ENCODE peak calls at places on chromosomes 3 and 15, in eight cellular contexts. One of them, this sample, is unnamed.

GRCh38 chr3:43155464-43156121 is 49.7 kb upstream of the POMGNT2 start:
- DNase-seq in progenitor cell of endocrine pancreas: peak
- DNase-seq in foreskin melanocyte: peak
- DNase-seq in activated T-cell treated with anti-CD3 and anti-CD28 coated beads for 48 hours: no peak
- DNase-seq in A549: peak
- DNase-seq in stimulated activated CD4-positive, alpha-beta T cell treated with anti-CD3 and anti-CD28 coated beads, Interleukin-12 subunit alpha, Interleukin-12 subunit beta, amount 100 ng/mL, for 4 hours: no peak
- DNase-seq in putamen: peak
- DNase-seq in stimulated activated CD8-positive, alpha-beta memory T cell treated with anti-CD3 and anti-CD28 coated beads, Interleukin-12 subunit alpha, Interleukin-12 subunit beta, amount 100 ng/mL, for 4 hours: no peak
- DNase-seq in this sample: peak

GRCh38 chr3:6447166-6447801 is 413.6 kb upstream of the GRM7 start:
- DNase-seq in progenitor cell of endocrine pancreas: no peak
- DNase-seq in foreskin melanocyte: no peak
- DNase-seq in activated T-cell treated with anti-CD3 and anti-CD28 coated beads for 48 hours: no peak
- DNase-seq in A549: no peak
- DNase-seq in stimulated activated CD4-positive, alpha-beta T cell treated with anti-CD3 and anti-CD28 coated beads, Interleukin-12 subunit alpha, Interleukin-12 subunit beta, amount 100 ng/mL, for 4 hours: no peak
- DNase-seq in putamen: no peak
- DNase-seq in stimulated activated CD8-positive, alpha-beta memory T cell treated with anti-CD3 and anti-CD28 coated beads, Interleukin-12 subunit alpha, Interleukin-12 subunit beta, amount 100 ng/mL, for 4 hours: no peak
- DNase-seq in this sample: no peak

GRCh38 chr15:40831861-40832260 is 3.4 kb upstream of the PPP1R14D start:
- DNase-seq in progenitor cell of endocrine pancreas: no peak
- DNase-seq in foreskin melanocyte: no peak
- DNase-seq in activated T-cell treated with anti-CD3 and anti-CD28 coated beads for 48 hours: no peak
- DNase-seq in A549: no peak
- DNase-seq in stimulated activated CD4-positive, alpha-beta T cell treated with anti-CD3 and anti-CD28 coated beads, Interleukin-12 subunit alpha, Interleukin-12 subunit beta, amount 100 ng/mL, for 4 hours: no peak
- DNase-seq in putamen: no peak
- DNase-seq in stimulated activated CD8-positive, alpha-beta memory T cell treated with anti-CD3 and anti-CD28 coated beads, Interleukin-12 subunit alpha, Interleukin-12 subunit beta, amount 100 ng/mL, for 4 hours: no peak
- DNase-seq in this sample: no peak

GRCh38 chr15:70362350-70362749 is 264.6 kb upstream of the TLE3 start:
- DNase-seq in progenitor cell of endocrine pancreas: no peak
- DNase-seq in foreskin melanocyte: no peak
- DNase-seq in activated T-cell treated with anti-CD3 and anti-CD28 coated beads for 48 hours: no peak
- DNase-seq in A549: no peak
- DNase-seq in stimulated activated CD4-positive, alpha-beta T cell treated with anti-CD3 and anti-CD28 coated beads, Interleukin-12 subunit alpha, Interleukin-12 subunit beta, amount 100 ng/mL, for 4 hours: no peak
- DNase-seq in putamen: no peak
- DNase-seq in stimulated activated CD8-positive, alpha-beta memory T cell treated with anti-CD3 and anti-CD28 coated beads, Interleukin-12 subunit alpha, Interleukin-12 subunit beta, amount 100 ng/mL, for 4 hours: no peak
- DNase-seq in this sample: no peak

GRCh38 chr3:172882563-172882962 is 132.0 kb downstream of the ECT2 start:
- DNase-seq in progenitor cell of endocrine pancreas: no peak
- DNase-seq in foreskin melanocyte: no peak
- DNase-seq in activated T-cell treated with anti-CD3 and anti-CD28 coated beads for 48 hours: no peak
- DNase-seq in A549: no peak
- DNase-seq in stimulated activated CD4-positive, alpha-beta T cell treated with anti-CD3 and anti-CD28 coated beads, Interleukin-12 subunit alpha, Interleukin-12 subunit beta, amount 100 ng/mL, for 4 hours: no peak
- DNase-seq in putamen: no peak
- DNase-seq in stimulated activated CD8-positive, alpha-beta memory T cell treated with anti-CD3 and anti-CD28 coated beads, Interleukin-12 subunit alpha, Interleukin-12 subunit beta, amount 100 ng/mL, for 4 hours: no peak
- DNase-seq in this sample: no peak

GRCh38 chr3:122987231-122987630 is 40.3 kb downstream of the SEMA5B start:
- DNase-seq in progenitor cell of endocrine pancreas: no peak
- DNase-seq in foreskin melanocyte: no peak
- DNase-seq in activated T-cell treated with anti-CD3 and anti-CD28 coated beads for 48 hours: no peak
- DNase-seq in A549: no peak
- DNase-seq in stimulated activated CD4-positive, alpha-beta T cell treated with anti-CD3 and anti-CD28 coated beads, Interleukin-12 subunit alpha, Interleukin-12 subunit beta, amount 100 ng/mL, for 4 hours: no peak
- DNase-seq in putamen: no peak
- DNase-seq in stimulated activated CD8-positive, alpha-beta memory T cell treated with anti-CD3 and anti-CD28 coated beads, Interleukin-12 subunit alpha, Interleukin-12 subunit beta, amount 100 ng/mL, for 4 hours: no peak
- DNase-seq in this sample: no peak

GRCh38 chr15:33860749-33861148 is 107.5 kb upstream of the CHRM5 start:
- DNase-seq in progenitor cell of endocrine pancreas: no peak
- DNase-seq in foreskin melanocyte: peak
- DNase-seq in activated T-cell treated with anti-CD3 and anti-CD28 coated beads for 48 hours: no peak
- DNase-seq in A549: no peak
- DNase-seq in stimulated activated CD4-positive, alpha-beta T cell treated with anti-CD3 and anti-CD28 coated beads, Interleukin-12 subunit alpha, Interleukin-12 subunit beta, amount 100 ng/mL, for 4 hours: no peak
- DNase-seq in putamen: no peak
- DNase-seq in stimulated activated CD8-positive, alpha-beta memory T cell treated with anti-CD3 and anti-CD28 coated beads, Interleukin-12 subunit alpha, Interleukin-12 subunit beta, amount 100 ng/mL, for 4 hours: no peak
- DNase-seq in this sample: no peak

GRCh38 chr15:63389902-63390301 is 8.3 kb upstream of the CA12 start:
- DNase-seq in progenitor cell of endocrine pancreas: no peak
- DNase-seq in foreskin melanocyte: no peak
- DNase-seq in activated T-cell treated with anti-CD3 and anti-CD28 coated beads for 48 hours: no peak
- DNase-seq in A549: no peak
- DNase-seq in stimulated activated CD4-positive, alpha-beta T cell treated with anti-CD3 and anti-CD28 coated beads, Interleukin-12 subunit alpha, Interleukin-12 subunit beta, amount 100 ng/mL, for 4 hours: no peak
- DNase-seq in putamen: no peak
- DNase-seq in stimulated activated CD8-positive, alpha-beta memory T cell treated with anti-CD3 and anti-CD28 coated beads, Interleukin-12 subunit alpha, Interleukin-12 subunit beta, amount 100 ng/mL, for 4 hours: no peak
- DNase-seq in this sample: no peak

GRCh38 chr3:188834349-188834748 is 337.4 kb upstream of the TPRG1 start:
- DNase-seq in progenitor cell of endocrine pancreas: no peak
- DNase-seq in foreskin melanocyte: no peak
- DNase-seq in activated T-cell treated with anti-CD3 and anti-CD28 coated beads for 48 hours: no peak
- DNase-seq in A549: peak
- DNase-seq in stimulated activated CD4-positive, alpha-beta T cell treated with anti-CD3 and anti-CD28 coated beads, Interleukin-12 subunit alpha, Interleukin-12 subunit beta, amount 100 ng/mL, for 4 hours: peak
- DNase-seq in putamen: no peak
- DNase-seq in stimulated activated CD8-positive, alpha-beta memory T cell treated with anti-CD3 and anti-CD28 coated beads, Interleukin-12 subunit alpha, Interleukin-12 subunit beta, amount 100 ng/mL, for 4 hours: no peak
- DNase-seq in this sample: no peak

GRCh38 chr15:69794643-69795461 is 302.9 kb downstream of the TLE3 start:
- DNase-seq in progenitor cell of endocrine pancreas: no peak
- DNase-seq in foreskin melanocyte: peak
- DNase-seq in activated T-cell treated with anti-CD3 and anti-CD28 coated beads for 48 hours: no peak
- DNase-seq in A549: no peak
- DNase-seq in stimulated activated CD4-positive, alpha-beta T cell treated with anti-CD3 and anti-CD28 coated beads, Interleukin-12 subunit alpha, Interleukin-12 subunit beta, amount 100 ng/mL, for 4 hours: no peak
- DNase-seq in putamen: no peak
- DNase-seq in stimulated activated CD8-positive, alpha-beta memory T cell treated with anti-CD3 and anti-CD28 coated beads, Interleukin-12 subunit alpha, Interleukin-12 subunit beta, amount 100 ng/mL, for 4 hours: no peak
- DNase-seq in this sample: no peak

GRCh38 chr15:45148076-45149059 is 18.6 kb downstream of the DUOX1 start:
- DNase-seq in progenitor cell of endocrine pancreas: no peak
- DNase-seq in foreskin melanocyte: no peak
- DNase-seq in activated T-cell treated with anti-CD3 and anti-CD28 coated beads for 48 hours: no peak
- DNase-seq in A549: no peak
- DNase-seq in stimulated activated CD4-positive, alpha-beta T cell treated with anti-CD3 and anti-CD28 coated beads, Interleukin-12 subunit alpha, Interleukin-12 subunit beta, amount 100 ng/mL, for 4 hours: no peak
- DNase-seq in putamen: no peak
- DNase-seq in stimulated activated CD8-positive, alpha-beta memory T cell treated with anti-CD3 and anti-CD28 coated beads, Interleukin-12 subunit alpha, Interleukin-12 subunit beta, amount 100 ng/mL, for 4 hours: no peak
- DNase-seq in this sample: no peak

GRCh38 chr3:167723872-167724271 is 10.8 kb downstream of the PDCD10 start:
- DNase-seq in progenitor cell of endocrine pancreas: no peak
- DNase-seq in foreskin melanocyte: no peak
- DNase-seq in activated T-cell treated with anti-CD3 and anti-CD28 coated beads for 48 hours: no peak
- DNase-seq in A549: no peak
- DNase-seq in stimulated activated CD4-positive, alpha-beta T cell treated with anti-CD3 and anti-CD28 coated beads, Interleukin-12 subunit alpha, Interleukin-12 subunit beta, amount 100 ng/mL, for 4 hours: no peak
- DNase-seq in putamen: no peak
- DNase-seq in stimulated activated CD8-positive, alpha-beta memory T cell treated with anti-CD3 and anti-CD28 coated beads, Interleukin-12 subunit alpha, Interleukin-12 subunit beta, amount 100 ng/mL, for 4 hours: no peak
- DNase-seq in this sample: no peak

GRCh38 chr3:172648736-172649135 is 62.1 kb downstream of the NCEH1 start:
- DNase-seq in progenitor cell of endocrine pancreas: no peak
- DNase-seq in foreskin melanocyte: peak
- DNase-seq in activated T-cell treated with anti-CD3 and anti-CD28 coated beads for 48 hours: no peak
- DNase-seq in A549: no peak
- DNase-seq in stimulated activated CD4-positive, alpha-beta T cell treated with anti-CD3 and anti-CD28 coated beads, Interleukin-12 subunit alpha, Interleukin-12 subunit beta, amount 100 ng/mL, for 4 hours: no peak
- DNase-seq in putamen: no peak
- DNase-seq in stimulated activated CD8-positive, alpha-beta memory T cell treated with anti-CD3 and anti-CD28 coated beads, Interleukin-12 subunit alpha, Interleukin-12 subunit beta, amount 100 ng/mL, for 4 hours: no peak
- DNase-seq in this sample: no peak

GRCh38 chr15:29556385-29556784 is 265.9 kb downstream of the TJP1 start:
- DNase-seq in progenitor cell of endocrine pancreas: no peak
- DNase-seq in foreskin melanocyte: no peak
- DNase-seq in activated T-cell treated with anti-CD3 and anti-CD28 coated beads for 48 hours: no peak
- DNase-seq in A549: no peak
- DNase-seq in stimulated activated CD4-positive, alpha-beta T cell treated with anti-CD3 and anti-CD28 coated beads, Interleukin-12 subunit alpha, Interleukin-12 subunit beta, amount 100 ng/mL, for 4 hours: no peak
- DNase-seq in putamen: no peak
- DNase-seq in stimulated activated CD8-positive, alpha-beta memory T cell treated with anti-CD3 and anti-CD28 coated beads, Interleukin-12 subunit alpha, Interleukin-12 subunit beta, amount 100 ng/mL, for 4 hours: no peak
- DNase-seq in this sample: no peak

GRCh38 chr3:170307998-170308398 is 49.5 kb upstream of the SKIL start:
- DNase-seq in progenitor cell of endocrine pancreas: no peak
- DNase-seq in foreskin melanocyte: no peak
- DNase-seq in activated T-cell treated with anti-CD3 and anti-CD28 coated beads for 48 hours: no peak
- DNase-seq in A549: peak
- DNase-seq in stimulated activated CD4-positive, alpha-beta T cell treated with anti-CD3 and anti-CD28 coated beads, Interleukin-12 subunit alpha, Interleukin-12 subunit beta, amount 100 ng/mL, for 4 hours: no peak
- DNase-seq in putamen: no peak
- DNase-seq in stimulated activated CD8-positive, alpha-beta memory T cell treated with anti-CD3 and anti-CD28 coated beads, Interleukin-12 subunit alpha, Interleukin-12 subunit beta, amount 100 ng/mL, for 4 hours: no peak
- DNase-seq in this sample: no peak

GRCh38 chr3:15427981-15428380 is 583 bp downstream of the EAF1 start:
- DNase-seq in progenitor cell of endocrine pancreas: no peak
- DNase-seq in foreskin melanocyte: no peak
- DNase-seq in activated T-cell treated with anti-CD3 and anti-CD28 coated beads for 48 hours: no peak
- DNase-seq in A549: no peak
- DNase-seq in stimulated activated CD4-positive, alpha-beta T cell treated with anti-CD3 and anti-CD28 coated beads, Interleukin-12 subunit alpha, Interleukin-12 subunit beta, amount 100 ng/mL, for 4 hours: no peak
- DNase-seq in putamen: no peak
- DNase-seq in stimulated activated CD8-positive, alpha-beta memory T cell treated with anti-CD3 and anti-CD28 coated beads, Interleukin-12 subunit alpha, Interleukin-12 subunit beta, amount 100 ng/mL, for 4 hours: no peak
- DNase-seq in this sample: no peak

GRCh38 chr15:89958107-89958805 is 42.9 kb upstream of the ZNF710 start:
- DNase-seq in progenitor cell of endocrine pancreas: no peak
- DNase-seq in foreskin melanocyte: no peak
- DNase-seq in activated T-cell treated with anti-CD3 and anti-CD28 coated beads for 48 hours: no peak
- DNase-seq in A549: no peak
- DNase-seq in stimulated activated CD4-positive, alpha-beta T cell treated with anti-CD3 and anti-CD28 coated beads, Interleukin-12 subunit alpha, Interleukin-12 subunit beta, amount 100 ng/mL, for 4 hours: no peak
- DNase-seq in putamen: no peak
- DNase-seq in stimulated activated CD8-positive, alpha-beta memory T cell treated with anti-CD3 and anti-CD28 coated beads, Interleukin-12 subunit alpha, Interleukin-12 subunit beta, amount 100 ng/mL, for 4 hours: no peak
- DNase-seq in this sample: no peak

GRCh38 chr15:94834000-94834399 is 602.6 kb downstream of the MCTP2 start:
- DNase-seq in progenitor cell of endocrine pancreas: no peak
- DNase-seq in foreskin melanocyte: no peak
- DNase-seq in activated T-cell treated with anti-CD3 and anti-CD28 coated beads for 48 hours: no peak
- DNase-seq in A549: no peak
- DNase-seq in stimulated activated CD4-positive, alpha-beta T cell treated with anti-CD3 and anti-CD28 coated beads, Interleukin-12 subunit alpha, Interleukin-12 subunit beta, amount 100 ng/mL, for 4 hours: no peak
- DNase-seq in putamen: no peak
- DNase-seq in stimulated activated CD8-positive, alpha-beta memory T cell treated with anti-CD3 and anti-CD28 coated beads, Interleukin-12 subunit alpha, Interleukin-12 subunit beta, amount 100 ng/mL, for 4 hours: no peak
- DNase-seq in this sample: no peak

GRCh38 chr3:23667536-23668429 is 138.0 kb upstream of the UBE2E1 start:
- DNase-seq in progenitor cell of endocrine pancreas: no peak
- DNase-seq in foreskin melanocyte: no peak
- DNase-seq in activated T-cell treated with anti-CD3 and anti-CD28 coated beads for 48 hours: no peak
- DNase-seq in A549: peak
- DNase-seq in stimulated activated CD4-positive, alpha-beta T cell treated with anti-CD3 and anti-CD28 coated beads, Interleukin-12 subunit alpha, Interleukin-12 subunit beta, amount 100 ng/mL, for 4 hours: no peak
- DNase-seq in putamen: no peak
- DNase-seq in stimulated activated CD8-positive, alpha-beta memory T cell treated with anti-CD3 and anti-CD28 coated beads, Interleukin-12 subunit alpha, Interleukin-12 subunit beta, amount 100 ng/mL, for 4 hours: no peak
- DNase-seq in this sample: no peak

This sample was measured in pons.